ENCODE peak calls at places on chromosomes 6 and 20, in eight cellular contexts. D, V, A, T, Z, E, I and L are unnamed samples.

GRCh38 chr20:10063482-10063881 is 28.7 kb downstream of the ANKEF1 start:
- DNase-seq in V (no peak), D (no peak), E (no peak), I (no peak), T (no peak), Z (no peak), A (no peak), L (no peak)

GRCh38 chr6:35213161-35213823 is 464 bp upstream of the SCUBE3 start:
- DNase-seq in Z (peak; percentile 23), T (no peak), E (no peak), V (no peak), D (no peak), A (no peak), I (no peak), L (no peak)

GRCh38 chr20:46117704-46118467 is at the start of gene CD40:
- DNase-seq in T (no peak), A (peak; percentile 72), E (peak; percentile 56), D (no peak), V (peak; percentile 79), I (peak; percentile 77), Z (peak; percentile 82), L (peak; percentile 55)

GRCh38 chr6:27049863-27050781 is 197.4 kb upstream of the PRSS16 start:
- DNase-seq in Z (no peak), V (no peak), A (no peak), T (no peak), I (peak; percentile 77), E (no peak), D (no peak), L (no peak)

GRCh38 chr20:49030954-49031619 is 15.0 kb upstream of the CSE1L start:
- DNase-seq in D (no peak), Z (peak; percentile 52), E (no peak), T (no peak), V (no peak), A (no peak), I (no peak), L (no peak)

GRCh38 chr20:54061106-54061881 is 9.1 kb downstream of the BCAS1 start:
- DNase-seq in V (peak; percentile 61), T (peak; percentile 63), A (no peak), E (peak; percentile 6), Z (peak; percentile 87), I (no peak), D (no peak), L (no peak)

GRCh38 chr6:140744648-140745320 is 1370.3 kb upstream of the CITED2 start:
- DNase-seq in V (peak; percentile 86), Z (peak; percentile 75), T (peak; percentile 17), A (no peak), D (no peak), E (peak; percentile 65), I (no peak), L (no peak)

GRCh38 chr6:89985744-89986493 is 91.7 kb downstream of the GJA10 start:
- DNase-seq in T (peak; percentile 78), I (no peak), E (peak; percentile 86), D (peak; percentile 35), A (no peak), Z (peak; percentile 90), V (peak; percentile 70), L (no peak)

GRCh38 chr6:112785408-112785807 is 438.3 kb downstream of the RFPL4B start:
- DNase-seq in T (no peak), Z (no peak), E (no peak), V (no peak), D (no peak), I (no peak), A (no peak), L (no peak)

GRCh38 chr6:133681880-133682279 is 207.0 kb upstream of the TCF21 start:
- DNase-seq in D (no peak), I (no peak), E (no peak), V (no peak), Z (no peak), A (no peak), T (no peak), L (no peak)

GRCh38 chr20:10216146-10216741 is 2.4 kb upstream of the SNAP25 start:
- DNase-seq in D (no peak), I (no peak), E (no peak), V (no peak), Z (no peak), T (no peak), A (no peak), L (no peak)

GRCh38 chr6:53751417-53751816 is 43.4 kb upstream of the LRRC1 start:
- DNase-seq in D (no peak), Z (no peak), V (no peak), I (no peak), A (no peak), E (no peak), T (no peak), L (no peak)

GRCh38 chr6:114080891-114081510 is 110.1 kb upstream of the HDAC2 start:
- DNase-seq in T (no peak), A (no peak), E (no peak), D (no peak), V (peak; percentile 13), Z (peak; percentile 44), I (no peak), L (no peak)

GRCh38 chr20:2750343-2751251 is 49.8 kb downstream of the CPXM1 start:
- DNase-seq in D (no peak), Z (peak; percentile 76), I (peak; percentile 56), A (no peak), V (peak; percentile 52), E (peak; percentile 12), T (no peak), L (no peak)

GRCh38 chr6:165581678-165582077 is 81.4 kb downstream of the PDE10A start:
- DNase-seq in A (no peak), T (no peak), I (no peak), E (no peak), D (no peak), Z (no peak), V (no peak), L (no peak)

GRCh38 chr20:9126527-9126926 is 57.6 kb downstream of the PLCB4 start:
- DNase-seq in Z (no peak), I (no peak), V (no peak), E (no peak), D (no peak), A (no peak), T (no peak), L (no peak)

GRCh38 chr20:46828471-46828870 is 66.2 kb upstream of the EYA2 start:
- DNase-seq in Z (peak; percentile 86), A (no peak), D (no peak), T (peak; percentile 47), V (peak; percentile 75), I (no peak), E (peak; percentile 57), L (no peak)

GRCh38 chr6:129598244-129599187 is 111.5 kb downstream of the ARHGAP18 start:
- DNase-seq in E (peak; percentile 54), I (peak; percentile 39), A (no peak), V (peak; percentile 90), D (peak; percentile 72), T (peak; percentile 55), Z (peak; percentile 82), L (no peak)

GRCh38 chr20:37902504-37903313 is at the start of gene VSTM2L:
- DNase-seq in V (peak; percentile 77), A (no peak), Z (peak; percentile 80), T (peak; percentile 29), I (no peak), E (peak; percentile 25), D (no peak), L (no peak)

GRCh38 chr6:28353356-28353755 is 3.6 kb downstream of the ZKSCAN3 start:
- DNase-seq in V (no peak), T (no peak), I (no peak), Z (no peak), E (no peak), A (no peak), D (no peak), L (no peak)

GRCh38 chr6:28356666-28357020 is 6.9 kb downstream of the ZKSCAN3 start:
- DNase-seq in D (no peak), Z (no peak), E (no peak), V (no peak), I (no peak), A (no peak), T (no peak), L (no peak)

GRCh38 chr6:28354688-28355554 is 5.2 kb downstream of the ZKSCAN3 start:
- DNase-seq in A (no peak), E (no peak), I (no peak), T (no peak), V (no peak), D (no peak), Z (no peak), L (no peak)

GRCh38 chr6:28355743-28356665 is 6.3 kb downstream of the ZKSCAN3 start:
- DNase-seq in I (peak; percentile 91), T (peak; percentile 73), V (peak; percentile 93), D (peak; percentile 85), E (peak; percentile 94), Z (peak; percentile 91), A (peak; percentile 40), L (peak; percentile 58)

GRCh38 chr6:28353981-28354676 is 4.4 kb downstream of the ZKSCAN3 start:
- DNase-seq in E (peak; percentile 38), Z (peak; percentile 54), T (no peak), A (no peak), D (no peak), I (no peak), V (peak; percentile 92), L (no peak)
- H3K4me3 ChIP-seq in E (no peak overlapping the region), Z (no peak overlapping the region), T (no peak overlapping the region), A (peak overlapping the region; percentile 14), D (no peak overlapping the region), I (no peak overlapping the region), V (peak overlapping the region; percentile 38), L (no peak overlapping the region)

DNA sequence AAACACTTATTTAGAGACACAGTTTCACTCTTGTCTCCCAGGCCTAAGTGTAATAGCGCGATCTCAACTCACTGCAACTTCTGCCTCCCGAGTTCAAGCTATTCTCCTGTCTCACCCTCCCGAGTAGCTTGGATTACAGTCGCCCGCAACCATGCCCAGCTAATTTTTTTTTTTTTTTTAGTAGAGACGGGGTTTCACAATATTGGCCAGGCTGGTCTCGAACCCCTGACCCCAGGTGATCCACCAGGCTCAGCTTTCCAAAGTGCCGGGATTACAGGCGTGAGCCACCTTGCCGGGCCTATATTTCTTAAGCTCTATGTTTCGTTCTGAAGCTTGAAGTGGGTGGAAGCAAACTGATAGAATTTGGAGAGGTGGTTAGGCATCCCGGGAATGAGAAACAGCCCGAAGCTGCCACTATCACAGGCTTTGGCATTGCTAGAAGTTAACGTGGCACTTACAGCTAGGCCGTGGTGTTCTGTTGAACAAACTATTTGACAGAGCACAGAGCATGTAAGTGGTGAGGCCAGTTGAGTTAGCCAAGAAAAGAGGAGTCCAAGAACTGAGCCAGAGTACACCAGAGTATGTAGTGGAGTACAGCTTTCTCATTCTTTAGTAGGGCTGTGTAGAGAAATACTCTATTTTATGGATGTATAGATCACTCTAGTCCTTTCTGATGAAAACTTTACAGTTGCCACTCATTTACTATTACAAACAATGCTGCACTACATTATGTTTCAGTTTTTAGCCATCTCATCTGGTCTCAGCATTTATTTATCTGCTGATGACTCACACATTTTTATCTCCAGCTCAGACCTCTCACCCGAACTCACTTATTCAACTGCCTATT is 62.0 kb upstream of the HFE start:
- DNase-seq in V (peak; percentile 79), D (no peak), Z (peak; percentile 81), T (no peak), A (no peak), E (peak; percentile 77), I (peak; percentile 42), L (no peak)
- H3K4me3 ChIP-seq in V (no peak overlapping the region), D (peak overlapping the region; percentile 59), Z (peak overlapping the region; percentile 81), T (no peak overlapping the region), A (no peak overlapping the region), E (no peak overlapping the region), I (no peak overlapping the region), L (peak overlapping the region; percentile 91)

GRCh38 chr6:125932451-125932795 is 24.1 kb upstream of the HINT3 start:
- DNase-seq in A (no peak), I (no peak), T (no peak), E (no peak), V (no peak), Z (no peak), D (no peak), L (no peak)
- H3K4me3 ChIP-seq in A (no peak overlapping the region), I (no peak overlapping the region), T (no peak overlapping the region), E (no peak overlapping the region), V (no peak overlapping the region), Z (no peak overlapping the region), D (no peak overlapping the region), L (no peak overlapping the region)

GRCh38 chr20:14335122-14335521 is 2.3 kb downstream of the FLRT3 start:
- DNase-seq in Z (no peak), D (no peak), I (no peak), E (no peak), A (no peak), V (no peak), T (no peak), L (no peak)
- H3K4me3 ChIP-seq in Z (peak overlapping the region; percentile 40), D (peak overlapping the region; percentile 42), I (peak overlapping the region; percentile 7), E (no peak overlapping the region), A (peak overlapping the region; percentile 57), V (no peak overlapping the region), T (no peak overlapping the region), L (no peak overlapping the region)